ENCODE peak calls at places on chromosome 11, in five cellular contexts. S, H, O, K and L are unnamed samples.

GRCh38 chr11:100816823-100817222 is 129.7 kb downstream of the ARHGAP42 start:
- DNase-seq in S (no peak), H (no peak), O (no peak), K (no peak), L (no peak)

GRCh38 chr11:127627629-127628462 is 627.3 kb upstream of the KIRREL3 start:
- DNase-seq in S (no peak), H (no peak), O (no peak), K (no peak), L (no peak)

GRCh38 chr11:15795378-15795777 is 561.0 kb downstream of the SOX6 start:
- DNase-seq in S (no peak), H (no peak), O (no peak), K (no peak), L (no peak)

GRCh38 chr11:100682247-100682969 is 4.7 kb upstream of the ARHGAP42 start:
- DNase-seq in S (no peak), H (no peak), O (peak), K (no peak), L (no peak)

GRCh38 chr11:2166091-2166851 is 5.3 kb upstream of the INS start:
- DNase-seq in S (peak), H (no peak), O (no peak), K (no peak), L (no peak)

GRCh38 chr11:74138021-74138420 is 32.8 kb downstream of the C2CD3 start:
- DNase-seq in S (no peak), H (no peak), O (peak), K (no peak), L (no peak)

GRCh38 chr11:95592455-95592854 is 197.1 kb downstream of the FAM76B start:
- DNase-seq in S (no peak), H (no peak), O (peak), K (no peak), L (no peak)

GRCh38 chr11:76269661-76270322 is 63.5 kb upstream of the WNT11 start:
- DNase-seq in S (no peak), H (no peak), O (no peak), K (no peak), L (no peak)

GRCh38 chr11:1292018-1292643 is 17.3 kb downstream of the TOLLIP start:
- DNase-seq in S (no peak), H (peak), O (no peak), K (no peak), L (no peak)

GRCh38 chr11:64340671-64341335 is 799 bp downstream of the CCDC88B start:
- DNase-seq in S (peak), H (peak), O (no peak), K (no peak), L (no peak)

GRCh38 chr11:18310800-18311340 is 11.1 kb downstream of the HPS5 start:
- DNase-seq in S (no peak), H (no peak), O (peak), K (no peak), L (no peak)

GRCh38 chr11:61659413-61660196 is 20.6 kb upstream of the DAGLA start:
- DNase-seq in S (no peak), H (no peak), O (no peak), K (no peak), L (no peak)

GRCh38 chr11:8721740-8722139 is 39.1 kb downstream of the RPL27A start:
- DNase-seq in S (no peak), H (no peak), O (no peak), K (no peak), L (no peak)

GRCh38 chr11:45856044-45856468 is 8.8 kb downstream of the CRY2 start:
- DNase-seq in S (no peak), H (no peak), O (peak), K (no peak), L (peak)

GRCh38 chr11:69249086-69249640 is 44.8 kb upstream of the MYEOV start:
- DNase-seq in S (no peak), H (peak), O (no peak), K (no peak), L (peak)

GRCh38 chr11:940496-941135 is 14.9 kb downstream of the AP2A2 start:
- DNase-seq in S (no peak), H (no peak), O (no peak), K (no peak), L (no peak)

GRCh38 chr11:105226062-105226461 is 86.5 kb upstream of the CARD18 start:
- DNase-seq in S (no peak), H (no peak), O (no peak), K (no peak), L (no peak)

GRCh38 chr11:66467034-66467659 is 442 bp downstream of the PELI3 start:
- DNase-seq in S (peak), H (no peak), O (peak), K (no peak), L (no peak)

GRCh38 chr11:92131289-92131890 is 93.2 kb upstream of the FAT3 start:
- DNase-seq in S (no peak), H (no peak), O (no peak), K (no peak), L (no peak)

GRCh38 chr11:96113100-96113710 is 189.3 kb upstream of the MTMR2 start:
- DNase-seq in S (no peak), H (no peak), O (peak), K (no peak), L (no peak)

GRCh38 chr11:129382583-129382982 is 6.9 kb downstream of the BARX2 start:
- DNase-seq in S (no peak), H (no peak), O (no peak), K (no peak), L (no peak)

GRCh38 chr11:113447621-113448310 is 27.4 kb downstream of the DRD2 start:
- DNase-seq in S (no peak), H (no peak), O (peak), K (no peak), L (no peak)

GRCh38 chr11:5922749-5923426 is 19.2 kb upstream of the OR56A3 start:
- DNase-seq in S (no peak), H (no peak), O (no peak), K (no peak), L (no peak)

GRCh38 chr11:77175869-77176539 is 48.0 kb downstream of the MYO7A start:
- DNase-seq in S (no peak), H (no peak), O (no peak), K (no peak), L (peak)

GRCh38 chr11:118527109-118527508 is at the start of gene TTC36:
- DNase-seq in S (no peak), H (no peak), O (no peak), K (no peak), L (no peak)